ENCODE peak calls at places on chromosomes 7 and 10, in five cellular contexts. F, L, Z, I and X are unnamed samples.
A peak's percentile ranks its signal among the peaks of the same experiment; 100 is the strongest.

GRCh38 chr10:1084011-1084950 is 28.1 kb downstream of the WDR37 start:
- DNase-seq in F (no peak), L (peak; percentile 41), Z (no peak), I (no peak), X (peak; percentile 30)

GRCh38 chr10:17075510-17075909 is 54.1 kb downstream of the CUBN start:
- DNase-seq in F (peak; percentile 38), L (no peak), Z (peak; percentile 69), I (peak; percentile 94), X (no peak)

GRCh38 chr10:17835688-17836087 is 26.5 kb downstream of the MRC1 start:
- DNase-seq in F (no peak), L (no peak), Z (peak; percentile 86), I (peak; percentile 86), X (no peak)

GRCh38 chr7:97845622-97846203 is 26.5 kb downstream of the ASNS start:
- DNase-seq in F (no peak), L (no peak), Z (peak; percentile 15), I (peak; percentile 23), X (no peak)

GRCh38 chr7:18494821-18495408 is 634 bp upstream of the HDAC9 start:
- DNase-seq in F (peak; percentile 35), L (no peak), Z (no peak), I (peak; percentile 49), X (no peak)

GRCh38 chr7:68706291-68706690 is 892.0 kb upstream of the AUTS2 start:
- DNase-seq in F (no peak), L (no peak), Z (no peak), I (peak; percentile 55), X (no peak)

GRCh38 chr7:38858281-38858884 is 50.6 kb downstream of the VPS41 start:
- DNase-seq in F (no peak), L (no peak), Z (peak; percentile 26), I (peak; percentile 85), X (no peak)

GRCh38 chr10:14173706-14174594 is 156.8 kb downstream of the FRMD4A start:
- DNase-seq in F (no peak), L (no peak), Z (no peak), I (peak; percentile 31), X (no peak)

GRCh38 chr10:117884592-117884991 is 162.1 kb downstream of the RAB11FIP2 start:
- DNase-seq in F (no peak), L (no peak), Z (no peak), I (no peak), X (no peak)

GRCh38 chr7:47361746-47362215 is 220.1 kb downstream of the TNS3 start:
- DNase-seq in F (no peak), L (no peak), Z (peak; percentile 92), I (peak; percentile 36), X (no peak)

GRCh38 chr7:133310232-133310852 is 57.5 kb downstream of the EXOC4 start:
- DNase-seq in F (no peak), L (peak; percentile 58), Z (no peak), I (peak; percentile 7), X (no peak)

GRCh38 chr7:158957921-158958471 is 101.6 kb downstream of the DYNC2I1 start:
- DNase-seq in F (no peak), L (no peak), Z (peak; percentile 28), I (no peak), X (no peak)

GRCh38 chr7:41886906-41887311 is 184.0 kb upstream of the INHBA start:
- DNase-seq in F (peak; percentile 67), L (no peak), Z (no peak), I (peak; percentile 88), X (peak; percentile 82)

GRCh38 chr7:8212638-8213037 is 49.3 kb downstream of the ICA1 start:
- DNase-seq in F (no peak), L (no peak), Z (no peak), I (no peak), X (no peak)

GRCh38 chr7:46369933-46370654 is 449.0 kb upstream of the IGFBP3 start:
- DNase-seq in F (no peak), L (no peak), Z (peak; percentile 48), I (no peak), X (no peak)

GRCh38 chr7:295155-296154 is 5.5 kb downstream of the FOXL3 start:
- DNase-seq in F (no peak), L (no peak), Z (no peak), I (no peak), X (no peak)

GRCh38 chr7:816751-817671 is 15.3 kb upstream of the SUN1 start:
- DNase-seq in F (no peak), L (no peak), Z (peak; percentile 34), I (peak; percentile 54), X (no peak)

GRCh38 chr10:25280076-25280475 is 105.3 kb downstream of the GPR158 start:
- DNase-seq in F (no peak), L (no peak), Z (no peak), I (no peak), X (no peak)

GRCh38 chr10:97475936-97476594 is 22.2 kb downstream of the MMS19 start:
- DNase-seq in F (no peak), L (peak; percentile 39), Z (no peak), I (no peak), X (peak; percentile 16)
- H3K27ac ChIP-seq in F (no peak overlapping the region), L (no peak overlapping the region), Z (no peak overlapping the region), I (no peak overlapping the region), X (no peak overlapping the region)

GRCh38 chr7:137717811-137718271 is 128.9 kb downstream of the DGKI start:
- DNase-seq in F (no peak), L (peak; percentile 52), Z (no peak), I (peak; percentile 24), X (no peak)
- H3K27ac ChIP-seq in F (no peak overlapping the region), L (no peak overlapping the region), Z (no peak overlapping the region), I (no peak overlapping the region), X (no peak overlapping the region)

DNA sequence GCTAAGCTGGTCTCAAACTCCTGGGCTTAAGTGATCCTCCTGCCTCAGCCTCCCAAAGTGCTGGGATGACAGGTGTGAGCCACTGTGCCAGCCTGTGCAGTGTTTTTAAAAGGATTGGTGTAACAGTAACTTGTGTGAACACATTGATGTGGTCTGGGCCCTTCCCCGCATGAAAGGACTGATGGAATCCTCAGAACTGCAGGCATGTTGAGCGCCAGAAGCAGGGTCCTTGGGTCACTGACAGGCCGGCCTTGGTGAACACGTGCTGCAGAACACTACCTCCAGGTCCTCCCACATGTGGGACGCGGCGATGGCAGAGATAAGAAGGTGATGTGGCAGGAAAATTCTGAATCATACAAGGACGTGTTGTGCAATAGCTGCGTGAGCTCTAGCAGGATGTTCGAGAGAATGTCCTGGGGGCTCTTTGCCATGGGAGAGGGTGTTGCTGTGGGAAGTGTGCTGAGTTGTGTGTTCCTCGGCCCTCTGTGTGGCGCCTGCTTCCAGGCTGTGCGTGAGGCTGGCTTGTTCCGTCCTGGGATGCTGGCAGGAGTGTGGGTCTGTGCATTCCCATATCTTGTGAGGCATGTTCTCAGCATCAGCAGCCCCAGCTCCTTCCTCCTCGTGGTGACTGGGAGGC is 68.2 kb downstream of the DNAJB6 start:
- DNase-seq in F (peak; percentile 74), L (peak; percentile 96), Z (peak; percentile 72), I (peak; percentile 92), X (peak; percentile 76)
- H3K27ac ChIP-seq in F (peak overlapping the region; percentile 43), L (peak overlapping the region; percentile 25), Z (peak overlapping the region; percentile 63), I (peak overlapping the region; percentile 43), X (peak overlapping the region; percentile 69)

GRCh38 chr10:69816536-69816935 is 14.8 kb downstream of the COL13A1 start:
- DNase-seq in F (no peak), L (no peak), Z (no peak), I (no peak), X (no peak)
- H3K27ac ChIP-seq in F (no peak overlapping the region), L (no peak overlapping the region), Z (no peak overlapping the region), I (no peak overlapping the region), X (no peak overlapping the region)

GRCh38 chr10:119327096-119327745 is 119.8 kb downstream of the GRK5 start:
- DNase-seq in F (no peak), L (no peak), Z (no peak), I (no peak), X (no peak)

GRCh38 chr10:119323085-119323670 is 115.8 kb downstream of the GRK5 start:
- DNase-seq in F (no peak), L (no peak), Z (no peak), I (no peak), X (no peak)

GRCh38 chr10:119326167-119326566 is 118.8 kb downstream of the GRK5 start:
- DNase-seq in F (no peak), L (no peak), Z (no peak), I (no peak), X (no peak)

GRCh38 chr10:119328222-119328621 is 120.9 kb downstream of the GRK5 start:
- DNase-seq in F (no peak), L (no peak), Z (no peak), I (no peak), X (no peak)

DNA sequence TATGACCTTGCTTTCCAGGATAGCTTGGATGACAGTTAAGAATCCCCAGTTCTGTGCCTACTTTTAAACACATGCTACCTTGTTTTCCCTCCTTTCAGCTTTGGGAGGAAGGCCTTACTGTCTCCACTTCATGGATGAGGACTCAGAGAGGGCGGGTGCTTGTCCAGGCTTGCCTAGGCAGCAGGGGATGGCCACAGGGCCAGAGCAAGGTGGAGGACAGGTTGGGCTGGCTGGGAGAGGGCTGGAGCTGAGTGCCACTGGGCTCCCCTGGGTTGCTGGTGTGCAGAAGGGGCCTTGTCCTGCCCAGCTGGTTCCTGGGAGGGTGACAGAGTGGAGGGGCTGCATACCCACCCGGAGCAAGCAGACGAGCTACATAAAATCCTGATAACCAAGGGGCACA is 117.8 kb downstream of the GRK5 start:
- DNase-seq in F (no peak), L (no peak), Z (peak; percentile 62), I (no peak), X (no peak)
- H3K27ac ChIP-seq in F (no peak overlapping the region), L (no peak overlapping the region), Z (no peak overlapping the region), I (no peak overlapping the region), X (no peak overlapping the region)

GRCh38 chr7:150425670-150426069 is 24.8 kb upstream of the GIMAP8 start:
- DNase-seq in F (no peak), L (peak; percentile 18), Z (no peak), I (no peak), X (no peak)

GRCh38 chr7:150429699-150430098 is 20.7 kb upstream of the GIMAP8 start:
- DNase-seq in F (no peak), L (no peak), Z (no peak), I (no peak), X (no peak)

GRCh38 chr7:150431839-150432658 is 18.4 kb upstream of the GIMAP8 start:
- DNase-seq in F (no peak), L (no peak), Z (no peak), I (no peak), X (peak; percentile 40)

GRCh38 chr7:150430465-150431085 is 19.9 kb upstream of the GIMAP8 start:
- DNase-seq in F (no peak), L (peak; percentile 27), Z (no peak), I (no peak), X (peak; percentile 36)

GRCh38 chr7:150428671-150429451 is 21.6 kb upstream of the GIMAP8 start:
- DNase-seq in F (peak; percentile 44), L (peak; percentile 92), Z (peak; percentile 14), I (peak; percentile 86), X (peak; percentile 18)
- H3K27ac ChIP-seq in F (no peak overlapping the region), L (no peak overlapping the region), Z (peak overlapping the region; percentile 16), I (peak overlapping the region; percentile 58), X (no peak overlapping the region)

GRCh38 chr7:35800718-35801391 is at the start of gene SEPTIN7:
- DNase-seq in F (peak; percentile 99), L (peak; percentile 99), Z (peak; percentile 97), I (peak; percentile 99), X (peak; percentile 98)
- H3K27ac ChIP-seq in F (peak within 1 kb of the TSS; percentile 99), L (peak within 1 kb of the TSS; percentile 94), Z (peak within 1 kb of the TSS; percentile 99), I (peak within 1 kb of the TSS; percentile 98), X (peak within 1 kb of the TSS; percentile 100)